ENCODE peak calls at places on chromosomes 16 and 17, in ten cellular contexts. K, L, I, F, U, T, P, R, D and G are unnamed samples.

GRCh38 chr16:4891097-4891885 is 44.0 kb downstream of the UBN1 start:
- DNase-seq in K (no peak), L (no peak), I (no peak), F (no peak), U (no peak), T (no peak), P (no peak), R (no peak), D (no peak), G (peak; percentile 37)

GRCh38 chr16:71513302-71513701 is 12.9 kb upstream of the CHST4 start:
- DNase-seq in K (no peak), L (no peak), I (no peak), F (no peak), U (no peak), T (no peak), P (no peak), R (no peak), D (no peak), G (no peak)

GRCh38 chr16:67279296-67280089 is at the start of gene PLEKHG4:
- DNase-seq in K (peak; percentile 78), L (peak; percentile 63), I (peak; percentile 53), F (no peak), U (no peak), T (peak; percentile 89), P (peak; percentile 82), R (peak; percentile 74), D (peak; percentile 70), G (peak; percentile 93)

GRCh38 chr16:4544483-4544882 is 5.9 kb upstream of the CDIP1 start:
- DNase-seq in K (no peak), L (no peak), I (no peak), F (no peak), U (no peak), T (no peak), P (no peak), R (no peak), D (no peak), G (no peak)

GRCh38 chr16:29700253-29700987 is 21.4 kb downstream of the QPRT start:
- DNase-seq in K (peak; percentile 86), L (peak; percentile 80), I (peak; percentile 93), F (peak; percentile 10), U (peak; percentile 72), T (peak; percentile 73), P (peak; percentile 62), R (peak; percentile 89), D (peak; percentile 61), G (peak; percentile 94)

GRCh38 chr16:70746708-70747424 is 54.1 kb downstream of the VAC14 start:
- DNase-seq in K (peak; percentile 92), L (peak; percentile 92), I (peak; percentile 94), F (no peak), U (no peak), T (peak; percentile 44), P (no peak), R (peak; percentile 96), D (peak; percentile 94), G (peak; percentile 84)

GRCh38 chr16:56277040-56277439 is 85.8 kb downstream of the GNAO1 start:
- DNase-seq in K (no peak), L (no peak), I (no peak), F (no peak), U (no peak), T (no peak), P (peak; percentile 51), R (no peak), D (no peak), G (no peak)

GRCh38 chr17:83078378-83079339 is 750 bp upstream of the METRNL start:
- DNase-seq in K (no peak), L (no peak), I (no peak), F (no peak), U (no peak), T (peak; percentile 25), P (peak; percentile 47), R (no peak), D (no peak), G (peak; percentile 60)

GRCh38 chr17:66260265-66260664 is 31.1 kb upstream of the APOH start:
- DNase-seq in K (no peak), L (no peak), I (no peak), F (no peak), U (no peak), T (no peak), P (no peak), R (no peak), D (no peak), G (no peak)

GRCh38 chr16:187330-187729 is 7.1 kb downstream of the HBQ1 start:
- DNase-seq in K (no peak), L (no peak), I (no peak), F (no peak), U (no peak), T (no peak), P (no peak), R (no peak), D (no peak), G (no peak)

GRCh38 chr17:49843774-49844350 is 4.0 kb downstream of the TAC4 start:
- DNase-seq in K (no peak), L (no peak), I (peak; percentile 33), F (no peak), U (no peak), T (no peak), P (no peak), R (peak; percentile 16), D (peak; percentile 6), G (no peak)

GRCh38 chr16:73172621-73173312 is 124.8 kb upstream of the ZFHX3 start:
- DNase-seq in K (peak; percentile 89), L (peak; percentile 91), I (peak; percentile 96), F (no peak), U (peak; percentile 45), T (no peak), P (peak; percentile 41), R (peak; percentile 99), D (no peak), G (peak; percentile 76)

GRCh38 chr16:52843386-52843785 is 209.3 kb downstream of the CHD9NB start:
- DNase-seq in K (no peak), L (no peak), I (no peak), F (no peak), U (no peak), T (no peak), P (no peak), R (no peak), D (no peak), G (no peak)

GRCh38 chr17:28584434-28584833 is 7.7 kb upstream of the ALDOC start:
- DNase-seq in K (no peak), L (no peak), I (no peak), F (no peak), U (no peak), T (no peak), P (no peak), R (no peak), D (no peak), G (no peak)

GRCh38 chr17:6163632-6164319 is 93.6 kb downstream of the WSCD1 start:
- DNase-seq in K (no peak), L (peak; percentile 35), I (peak; percentile 4), F (no peak), U (no peak), T (no peak), P (no peak), R (peak; percentile 32), D (no peak), G (no peak)

GRCh38 chr16:88778541-88779065 is 6.4 kb downstream of the PIEZO1 start:
- DNase-seq in K (no peak), L (no peak), I (no peak), F (no peak), U (no peak), T (no peak), P (no peak), R (no peak), D (no peak), G (no peak)

GRCh38 chr17:78163881-78164747 is 4.3 kb upstream of the SYNGR2 start:
- DNase-seq in K (no peak), L (no peak), I (no peak), F (no peak), U (no peak), T (no peak), P (no peak), R (no peak), D (no peak), G (no peak)

GRCh38 chr17:76523084-76524037 is 14.1 kb downstream of the CYGB start:
- DNase-seq in K (peak; percentile 59), L (peak; percentile 30), I (peak; percentile 57), F (peak; percentile 37), U (no peak), T (peak; percentile 83), P (peak; percentile 89), R (peak; percentile 57), D (peak; percentile 46), G (peak; percentile 85)

GRCh38 chr16:3461120-3461519 is 17.6 kb downstream of the NAA60 start:
- DNase-seq in K (no peak), L (no peak), I (no peak), F (no peak), U (no peak), T (peak; percentile 57), P (no peak), R (no peak), D (no peak), G (no peak)

GRCh38 chr17:48060249-48060648 is 12.1 kb downstream of the NFE2L1 start:
- DNase-seq in K (no peak), L (no peak), I (no peak), F (no peak), U (no peak), T (no peak), P (no peak), R (no peak), D (no peak), G (no peak)

GRCh38 chr17:63124536-63124935 is 158.5 kb downstream of the TANC2 start:
- DNase-seq in K (no peak), L (no peak), I (no peak), F (no peak), U (no peak), T (no peak), P (no peak), R (no peak), D (no peak), G (no peak)

GRCh38 chr16:66511615-66512500 is 38.1 kb downstream of the TK2 start:
- DNase-seq in K (peak; percentile 87), L (peak; percentile 86), I (peak; percentile 81), F (no peak), U (peak; percentile 52), T (no peak), P (no peak), R (peak; percentile 84), D (peak; percentile 96), G (peak; percentile 60)

GRCh38 chr17:78558181-78558850 is 18.9 kb downstream of the DNAH17 start:
- DNase-seq in K (no peak), L (peak; percentile 20), I (peak; percentile 39), F (no peak), U (no peak), T (peak; percentile 14), P (no peak), R (peak; percentile 47), D (peak; percentile 50), G (peak; percentile 59)

GRCh38 chr16:57591086-57591869 is 37.2 kb upstream of the ADGRG1 start:
- DNase-seq in K (peak; percentile 83), L (peak; percentile 89), I (peak; percentile 92), F (peak; percentile 46), U (peak; percentile 48), T (peak; percentile 86), P (peak; percentile 82), R (peak; percentile 81), D (peak; percentile 85), G (peak; percentile 86)

GRCh38 chr17:58911741-58912343 is 156.2 kb downstream of the PPM1E start:
- DNase-seq in K (no peak), L (peak; percentile 8), I (no peak), F (no peak), U (no peak), T (no peak), P (no peak), R (peak; percentile 2), D (no peak), G (no peak)

GRCh38 chr17:56141046-56141839 is 12.0 kb upstream of the ANKFN1 start:
- DNase-seq in K (peak; percentile 60), L (peak; percentile 91), I (no peak), F (no peak), U (no peak), T (no peak), P (no peak), R (peak; percentile 87), D (no peak), G (peak; percentile 26)

GRCh38 chr16:46688101-46688656 is 799 bp downstream of the VPS35 start:
- DNase-seq in K (no peak), L (peak; percentile 35), I (peak; percentile 47), F (no peak), U (no peak), T (no peak), P (no peak), R (peak; percentile 28), D (no peak), G (no peak)

GRCh38 chr16:84247341-84247740 is 7.5 kb upstream of the KCNG4 start:
- DNase-seq in K (peak; percentile 58), L (no peak), I (no peak), F (no peak), U (no peak), T (no peak), P (no peak), R (no peak), D (no peak), G (no peak)